ENCODE peak calls at places on chromosomes 7 and 10, in six cellular contexts. X is fibroblast of pulmonary artery, K is kidney, M is spleen, R is A549, V is OCI-LY7. Q is an unnamed sample.

GRCh38 chr10:44647877-44648542 is 263.1 kb upstream of the CXCL12 start:
- DNase-seq in X (peak), K (peak), M (no peak), R (no peak), V (no peak), Q (peak)

GRCh38 chr7:118352854-118353453 is 128.4 kb downstream of the ANKRD7 start:
- DNase-seq in X (peak), K (no peak), M (no peak), R (no peak), V (peak), Q (peak)

GRCh38 chr10:129833988-129834387 is 130.1 kb downstream of the EBF3 start:
- DNase-seq in X (no peak), K (no peak), M (no peak), R (no peak), V (no peak), Q (peak)

GRCh38 chr10:72066318-72067284 is 21.8 kb downstream of the SPOCK2 start:
- DNase-seq in X (no peak), K (peak), M (peak), R (no peak), V (no peak), Q (peak)

GRCh38 chr10:35640951-35641429 is 1.1 kb downstream of the FZD8 start:
- DNase-seq in X (peak), K (peak), M (peak), R (peak), V (peak), Q (peak)

GRCh38 chr7:114419441-114420107 is 5.0 kb downstream of the FOXP2 start:
- DNase-seq in X (no peak), K (no peak), M (no peak), R (no peak), V (no peak), Q (no peak)

GRCh38 chr10:128630787-128631252 is 504.6 kb upstream of the MKI67 start:
- DNase-seq in X (no peak), K (no peak), M (no peak), R (no peak), V (no peak), Q (peak)

GRCh38 chr10:32981760-32982159 is 23.7 kb upstream of the ITGB1 start:
- DNase-seq in X (peak), K (peak), M (peak), R (no peak), V (peak), Q (no peak)

GRCh38 chr10:132351611-132352010 is 19.6 kb downstream of the LRRC27 start:
- DNase-seq in X (no peak), K (no peak), M (peak), R (no peak), V (peak), Q (no peak)

GRCh38 chr10:28778524-28778923 is 101.2 kb downstream of the BAMBI start:
- DNase-seq in X (peak), K (no peak), M (no peak), R (no peak), V (no peak), Q (peak)

GRCh38 chr7:23168111-23168885 is 13.6 kb upstream of the NUP42 start:
- DNase-seq in X (no peak), K (no peak), M (no peak), R (no peak), V (no peak), Q (no peak)

GRCh38 chr10:37490266-37490665 is 364.9 kb downstream of the ANKRD30A start:
- DNase-seq in X (no peak), K (no peak), M (no peak), R (peak), V (no peak), Q (no peak)

GRCh38 chr7:86953219-86953618 is 106.2 kb downstream of the ELAPOR2 start:
- DNase-seq in X (no peak), K (no peak), M (no peak), R (no peak), V (no peak), Q (no peak)

GRCh38 chr10:35103887-35104286 is 13.7 kb upstream of the CUL2 start:
- DNase-seq in X (no peak), K (no peak), M (no peak), R (no peak), V (no peak), Q (no peak)

GRCh38 chr10:101566333-101567164 is 21.5 kb downstream of the POLL start:
- DNase-seq in X (peak), K (peak), M (no peak), R (no peak), V (peak), Q (peak)

GRCh38 chr7:1368682-1369571 is 90.3 kb downstream of the MICALL2 start:
- DNase-seq in X (no peak), K (peak), M (no peak), R (peak), V (peak), Q (peak)

GRCh38 chr7:131354390-131354789 is 26.7 kb downstream of the MKLN1 start:
- DNase-seq in X (peak), K (no peak), M (no peak), R (no peak), V (no peak), Q (no peak)

GRCh38 chr7:44811093-44811492 is 14.6 kb downstream of the PPIA start:
- DNase-seq in X (no peak), K (no peak), M (no peak), R (no peak), V (no peak), Q (no peak)

GRCh38 chr7:115851291-115851690 is 179.3 kb downstream of the TFEC start:
- DNase-seq in X (peak), K (no peak), M (no peak), R (no peak), V (peak), Q (peak)

GRCh38 chr10:116278832-116279231 is 5.8 kb upstream of the GFRA1 start:
- DNase-seq in X (no peak), K (no peak), M (no peak), R (no peak), V (no peak), Q (no peak)

GRCh38 chr10:93062499-93063216 is 2.1 kb downstream of the CYP26C1 start:
- DNase-seq in X (peak), K (peak), M (peak), R (no peak), V (no peak), Q (peak)

GRCh38 chr7:82234457-82235049 is 209.0 kb downstream of the CACNA2D1 start:
- DNase-seq in X (peak), K (no peak), M (no peak), R (peak), V (peak), Q (peak)

GRCh38 chr7:23093546-23093945 is 12.0 kb upstream of the KLHL7 start:
- DNase-seq in X (no peak), K (no peak), M (no peak), R (no peak), V (no peak), Q (no peak)

GRCh38 chr7:55120501-55121198 is 101.8 kb downstream of the EGFR start:
- DNase-seq in X (peak), K (no peak), M (no peak), R (no peak), V (no peak), Q (no peak)

GRCh38 chr7:137577184-137577583 is 233.7 kb upstream of the PTN start:
- DNase-seq in X (peak), K (no peak), M (no peak), R (no peak), V (no peak), Q (no peak)

DNA sequence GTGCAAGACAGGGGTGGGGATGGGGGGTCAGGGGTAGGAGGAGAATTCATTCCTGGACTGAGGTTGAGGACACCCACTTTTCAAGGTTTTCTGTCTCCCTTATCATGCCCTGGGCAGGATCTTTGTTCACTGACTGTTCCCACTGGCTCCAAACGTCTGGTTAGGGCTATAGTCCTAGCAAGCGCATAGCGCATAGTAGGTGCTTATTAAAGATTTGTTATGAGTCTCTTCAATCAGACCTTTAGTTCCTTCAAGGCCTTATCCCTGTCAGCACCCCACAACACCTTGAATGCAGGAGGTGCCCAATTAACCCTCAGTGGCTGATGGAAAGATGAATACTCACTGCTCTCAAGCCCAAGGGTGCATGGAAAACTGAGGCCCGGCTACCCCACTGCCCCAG is 177.9 kb downstream of the SH3PXD2A start:
- DNase-seq in X (no peak), K (no peak), M (no peak), R (no peak), V (no peak), Q (no peak)
- H3K4me3 ChIP-seq in X (peak), K (peak), M (peak), R (no peak), V (peak), Q (no peak)

GRCh38 chr10:51700228-51700835 is 937 bp upstream of the CSTF2T start:
- DNase-seq in X (peak), K (no peak), M (no peak), R (no peak), V (peak), Q (no peak)
- H3K4me3 ChIP-seq in X (peak), K (peak), M (peak), R (peak), V (peak), Q (peak)

DNA sequence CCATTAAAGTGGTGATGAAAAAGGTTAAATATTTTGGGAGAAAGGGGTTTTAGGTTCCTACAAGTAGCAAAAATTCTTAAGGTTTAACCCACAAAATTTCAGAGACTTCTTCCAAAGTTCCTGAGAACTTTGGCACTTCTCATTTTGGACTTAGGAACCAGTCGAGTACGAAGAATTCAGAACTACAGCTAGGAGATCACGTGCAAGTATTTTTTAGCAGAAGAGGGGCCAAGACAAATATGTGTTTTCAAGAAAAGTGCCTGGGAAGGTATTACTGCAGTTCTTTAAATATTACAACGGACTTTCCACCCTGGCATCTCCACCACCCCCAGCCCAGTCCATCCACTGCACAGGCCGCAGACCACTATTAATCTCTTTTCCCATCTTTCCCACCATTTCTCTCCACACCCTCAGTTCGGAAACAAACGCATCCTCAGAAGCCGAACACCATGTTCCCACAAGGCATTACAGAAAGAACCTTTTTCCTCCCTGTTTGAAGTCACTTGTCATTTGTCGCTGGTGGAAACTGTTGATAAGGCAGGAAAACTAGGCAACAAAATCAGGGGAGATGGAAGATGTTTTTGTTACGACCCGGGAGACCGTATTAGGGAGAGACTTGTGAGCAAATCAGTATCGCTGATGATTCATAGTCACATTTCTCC is 7.1 kb downstream of the INHBA start:
- DNase-seq in X (peak), K (no peak), M (no peak), R (peak), V (no peak), Q (no peak)
- H3K4me3 ChIP-seq in X (peak), K (peak), M (no peak), R (no peak), V (no peak), Q (peak)

GRCh38 chr10:51910189-51910588 is 210.8 kb upstream of the CSTF2T start:
- DNase-seq in X (no peak), K (no peak), M (no peak), R (no peak), V (no peak), Q (no peak)
- H3K4me3 ChIP-seq in X (no peak), K (no peak), M (no peak), R (no peak), V (no peak), Q (no peak)

GRCh38 chr7:25852995-25853713 is 298.8 kb upstream of the NFE2L3 start:
- DNase-seq in X (no peak), K (no peak), M (no peak), R (no peak), V (no peak), Q (no peak)

GRCh38 chr7:25850730-25851129 is 301.3 kb upstream of the NFE2L3 start:
- DNase-seq in X (no peak), K (no peak), M (no peak), R (no peak), V (no peak), Q (no peak)

GRCh38 chr7:25849361-25850184 is 302.4 kb upstream of the NFE2L3 start:
- DNase-seq in X (peak), K (no peak), M (no peak), R (peak), V (no peak), Q (no peak)

GRCh38 chr7:25852249-25852994 is 299.6 kb upstream of the NFE2L3 start:
- DNase-seq in X (no peak), K (peak), M (peak), R (no peak), V (no peak), Q (no peak)

GRCh38 chr7:25851332-25852248 is 300.4 kb upstream of the NFE2L3 start:
- DNase-seq in X (peak), K (peak), M (peak), R (peak), V (peak), Q (peak)
- H3K4me3 ChIP-seq in X (no peak), K (no peak), M (no peak), R (peak), V (no peak), Q (peak)

DNA sequence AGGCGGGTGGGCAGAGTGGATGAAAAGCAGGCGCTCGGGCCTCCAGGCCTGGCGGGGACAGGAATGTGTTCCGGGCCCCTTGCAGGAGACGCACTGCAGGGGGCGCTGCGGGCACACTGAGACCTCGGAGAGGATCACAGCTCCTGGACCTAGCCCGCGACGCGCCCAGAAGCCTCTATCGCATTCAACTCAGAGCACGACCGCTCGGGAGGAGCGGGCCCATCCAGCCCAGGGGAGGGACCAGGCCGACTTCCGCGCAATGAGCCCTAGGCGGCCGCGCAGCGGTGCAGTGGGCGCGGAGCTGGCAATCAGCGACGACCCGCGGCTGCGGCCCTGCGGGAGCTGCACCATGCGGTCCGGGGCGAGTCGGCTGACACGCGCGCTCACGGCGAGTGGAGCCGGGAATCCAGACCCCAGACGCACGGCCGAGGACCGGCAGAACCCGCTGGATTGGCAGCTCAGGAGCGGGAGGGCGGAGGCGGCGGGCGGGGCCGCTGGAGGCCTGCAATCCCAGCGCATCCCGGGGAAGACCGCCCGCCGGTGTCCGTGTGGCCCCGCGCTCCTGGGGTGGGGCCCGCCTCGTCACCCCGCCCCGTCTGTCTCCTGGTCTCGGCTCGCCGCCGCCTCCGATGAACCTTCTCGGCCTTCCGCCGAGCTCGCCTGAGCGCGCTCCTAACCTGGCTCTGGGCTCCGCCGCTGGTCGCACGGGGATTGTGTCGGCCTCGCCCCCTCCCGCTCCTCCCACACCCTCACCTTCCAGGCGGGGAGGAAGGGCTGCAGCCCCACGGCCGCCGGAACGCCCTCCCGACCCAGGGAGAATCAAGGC is 33.5 kb upstream of the GRID1 start:
- DNase-seq in X (peak), K (peak), M (peak), R (peak), V (peak), Q (peak)
- H3K4me3 ChIP-seq in X (peak), K (peak), M (peak), R (peak), V (peak), Q (peak)

Q was measured in A673.